ENCODE peak calls at places on chromosomes 13 and 19, in six cellular contexts. C is A549, A is testis, V is upper lobe of right lung, K is aorta, I is endothelial cell of umbilical vein. L is an unnamed sample. For H3K4me1, the result is how much of the 10 kb centered on the place peaks cover.

GRCh38 chr13:53921473-53921872 is 892.9 kb downstream of the OLFM4 start:
- DNase-seq in A (no peak), K (peak), I (no peak), C (no peak), V (peak), L (no peak)

GRCh38 chr13:37709318-37709717 is 110.8 kb upstream of the POSTN start:
- DNase-seq in V (no peak), A (no peak), K (no peak), C (no peak), I (peak), L (no peak)

GRCh38 chr19:51808333-51808986 is 13.5 kb downstream of the FPR3 start:
- DNase-seq in V (no peak), K (no peak), A (no peak), I (peak), C (peak), L (no peak)

GRCh38 chr13:73657821-73658540 is 476.2 kb downstream of the KLF12 start:
- DNase-seq in A (peak), C (no peak), V (no peak), K (peak), I (no peak), L (no peak)

GRCh38 chr13:105365831-105366230 is 1169.6 kb downstream of the EFNB2 start:
- DNase-seq in C (no peak), K (no peak), A (no peak), V (no peak), I (no peak), L (no peak)

GRCh38 chr19:30742981-30743380 is 370.8 kb downstream of the ZNF536 start:
- DNase-seq in I (no peak), A (no peak), V (no peak), C (no peak), K (no peak), L (no peak)

GRCh38 chr13:74131206-74131605 is 3.0 kb downstream of the KLF12 start:
- DNase-seq in I (no peak), V (no peak), K (no peak), C (no peak), A (peak), L (no peak)

GRCh38 chr13:84702174-84702573 is 819.9 kb upstream of the SLITRK1 start:
- DNase-seq in K (no peak), C (no peak), A (no peak), V (no peak), I (no peak), L (no peak)

GRCh38 chr13:61107989-61108388 is 307.7 kb downstream of the PCDH20 start:
- DNase-seq in I (no peak), C (no peak), A (no peak), K (no peak), V (no peak), L (no peak)

GRCh38 chr13:45861352-45861751 is 9.8 kb upstream of the SIAH3 start:
- DNase-seq in I (peak), K (no peak), C (no peak), V (no peak), A (no peak), L (no peak)

GRCh38 chr19:47310819-47311218 is 1.2 kb downstream of the C5AR1 start:
- DNase-seq in K (peak), C (peak), A (peak), I (no peak), V (peak), L (no peak)

GRCh38 chr13:97255515-97255999 is 33.4 kb downstream of the MBNL2 start:
- DNase-seq in I (no peak), C (peak), V (no peak), K (no peak), A (no peak), L (no peak)
- H3K4me1 ChIP-seq in I (half or more), C (half or more), V (half or more), K (under half), A (under half), L (half or more)

GRCh38 chr19:48618916-48619691 is at the start of the genes RPL18 and SPHK2:
- DNase-seq in A (peak), V (peak), I (peak), K (peak), C (peak), L (peak)
- H3K4me1 ChIP-seq in A (under half), V (under half), I (under half), K (under half), C (half or more), L (half or more)

DNA sequence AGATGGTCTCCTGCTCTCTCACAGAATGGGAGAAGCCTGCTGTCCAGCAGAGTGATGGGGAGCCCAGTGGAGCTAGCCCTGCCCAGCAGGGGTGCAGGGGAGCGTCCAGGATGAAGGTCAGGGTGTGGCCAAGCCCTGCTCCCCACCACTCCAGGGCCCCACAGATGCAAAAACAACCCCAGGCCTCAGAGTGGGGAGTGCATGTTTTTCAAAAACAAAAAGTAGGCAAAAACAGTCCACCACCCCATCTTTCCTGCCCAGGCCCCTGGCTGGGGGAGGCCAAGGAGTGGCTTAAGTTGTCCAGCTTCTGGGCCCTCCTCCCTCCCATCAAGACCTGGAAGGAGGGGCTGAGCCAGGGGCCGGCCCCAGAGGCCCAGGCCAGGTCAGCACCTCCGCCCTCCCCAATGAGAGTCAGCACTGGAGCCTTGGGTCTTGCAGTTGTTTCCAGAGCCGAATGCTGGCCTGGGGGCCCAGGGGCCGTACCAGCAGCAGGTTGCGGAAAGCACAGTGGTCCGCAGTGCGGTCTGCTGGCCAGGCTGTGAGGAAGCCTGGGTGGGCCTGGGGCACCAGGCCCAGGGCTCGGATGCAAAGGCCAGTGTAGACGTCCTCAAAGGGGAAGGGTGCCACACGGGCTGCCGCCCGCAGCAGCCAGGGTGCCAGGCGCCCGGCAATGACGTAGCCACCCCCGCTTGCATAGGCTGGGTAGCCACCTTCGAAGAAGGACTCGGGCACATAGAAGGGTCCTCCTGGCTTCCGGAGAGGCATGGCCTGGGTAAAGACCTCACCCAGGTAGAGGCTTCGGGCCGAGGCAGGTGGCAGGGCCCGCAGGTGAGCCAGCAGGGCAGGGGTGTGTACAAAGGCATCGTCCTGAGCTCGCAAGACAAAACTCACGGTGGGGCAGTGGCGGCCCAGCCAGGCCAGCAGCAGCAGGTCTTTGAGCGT is 1.7 kb downstream of the B3GNT8 start:
- DNase-seq in K (no peak), V (no peak), A (no peak), I (no peak), C (no peak), L (no peak)
- H3K4me1 ChIP-seq in K (under half), V (under half), A (under half), I (under half), C (under half), L (under half)

GRCh38 chr19:5977222-5977784 is 637 bp downstream of the RANBP3 start:
- DNase-seq in A (no peak), C (no peak), V (no peak), K (no peak), I (no peak), L (no peak)

GRCh38 chr19:5975388-5975728 is 2.6 kb downstream of the RANBP3 start:
- DNase-seq in K (no peak), I (no peak), C (no peak), V (no peak), A (no peak), L (no peak)

GRCh38 chr19:5977785-5978605 is at the start of gene RANBP3:
- DNase-seq in C (peak), K (peak), V (peak), I (peak), A (peak), L (peak)

GRCh38 chr19:5976768-5977167 is 1.2 kb downstream of the RANBP3 start:
- DNase-seq in K (no peak), I (no peak), C (no peak), A (no peak), V (no peak), L (no peak)

DNA sequence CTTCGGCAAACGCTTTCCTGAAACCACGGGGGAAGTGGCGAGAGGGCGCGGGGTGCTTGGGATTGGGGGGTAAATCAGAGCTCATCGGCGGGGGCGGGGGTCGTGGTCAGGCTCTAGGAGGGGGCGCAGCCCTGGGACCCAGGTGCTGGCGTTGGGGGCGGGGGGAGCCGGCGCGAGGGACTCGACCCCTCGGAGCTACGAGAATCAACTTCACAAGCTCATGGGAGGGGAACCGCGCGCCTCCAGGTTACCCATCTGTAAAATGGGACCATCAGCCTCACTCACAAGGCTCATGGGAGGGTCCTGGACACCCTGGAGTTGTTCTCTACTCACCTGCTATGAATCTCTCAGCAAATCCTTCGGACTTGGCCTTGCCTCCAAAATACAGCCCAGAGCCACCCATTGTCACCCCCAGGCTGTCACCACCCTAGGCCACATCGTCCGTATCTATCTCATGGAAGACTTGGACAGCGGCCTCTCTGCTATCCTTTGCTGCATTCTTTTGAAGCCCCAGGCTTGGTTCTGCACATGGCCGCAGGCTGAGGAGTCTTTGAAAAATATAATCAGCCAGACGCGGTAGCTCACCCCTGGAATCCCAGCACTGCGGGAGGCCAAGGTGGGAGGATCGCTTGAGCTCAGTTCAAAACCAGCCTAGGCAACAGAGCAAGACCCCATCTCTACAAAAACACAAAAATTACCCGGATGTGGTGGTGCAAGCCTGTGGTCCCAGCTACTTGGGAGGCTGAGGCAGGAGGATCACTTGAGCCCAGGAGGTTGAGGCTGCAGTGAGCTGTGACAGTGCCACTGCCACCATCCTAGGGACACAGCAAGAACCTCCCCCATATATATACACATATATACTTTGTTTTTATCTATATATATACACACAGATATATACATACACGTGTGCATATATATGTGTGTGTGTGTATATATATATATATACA is 939 bp upstream of the RANBP3 start:
- DNase-seq in K (no peak), V (no peak), C (no peak), I (no peak), A (no peak), L (no peak)
- H3K4me1 ChIP-seq in K (under half), V (under half), C (under half), I (under half), A (under half), L (half or more)

GRCh38 chr13:79282508-79282907 is 123.5 kb downstream of the RBM26 start:
- DNase-seq in V (no peak), A (no peak), I (no peak), C (no peak), K (no peak), L (no peak)
- H3K4me1 ChIP-seq in V (under half), A (under half), I (under half), C (under half), K (under half), L (under half)

GRCh38 chr13:98098511-98098910 is 44.4 kb upstream of the FARP1 start:
- DNase-seq in A (no peak), V (no peak), I (no peak), K (no peak), C (no peak), L (no peak)
- H3K4me1 ChIP-seq in A (under half), V (under half), I (under half), K (under half), C (under half), L (under half)

GRCh38 chr19:2973229-2973628 is 4.1 kb upstream of the TLE6 start:
- DNase-seq in K (no peak), C (no peak), V (no peak), I (no peak), A (peak), L (no peak)

GRCh38 chr19:2970201-2970838 is 7.0 kb upstream of the TLE6 start:
- DNase-seq in I (no peak), K (no peak), A (no peak), V (no peak), C (peak), L (no peak)

GRCh38 chr19:2967972-2968371 is 9.4 kb upstream of the TLE6 start:
- DNase-seq in I (no peak), V (no peak), A (no peak), K (no peak), C (no peak), L (no peak)

GRCh38 chr19:2964874-2965273 is 12.5 kb upstream of the TLE6 start:
- DNase-seq in I (no peak), V (no peak), C (no peak), A (no peak), K (no peak), L (no peak)

DNA sequence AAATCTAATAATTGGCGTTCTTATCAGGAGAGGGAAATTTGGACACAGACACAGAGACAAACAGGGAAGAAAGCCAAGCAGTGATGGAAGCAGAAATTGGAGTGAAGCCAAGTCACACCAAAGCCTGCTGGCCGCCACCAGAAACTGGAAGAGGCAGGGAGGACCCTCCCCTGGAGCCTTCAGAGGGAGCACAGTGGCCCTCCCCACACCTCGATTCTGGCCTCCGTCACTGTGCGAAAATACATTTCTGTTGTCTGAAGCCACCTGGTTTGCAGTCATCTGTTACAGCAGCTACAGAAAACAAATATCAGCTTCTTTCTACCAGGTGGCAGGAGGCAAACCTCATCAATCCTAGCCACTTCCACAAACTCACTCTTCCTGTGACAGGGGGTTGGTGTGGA is 8.3 kb upstream of the TLE6 start:
- DNase-seq in K (no peak), V (no peak), A (peak), C (no peak), I (peak), L (no peak)
- H3K4me1 ChIP-seq in K (under half), V (half or more), A (under half), C (under half), I (under half), L (under half)